ENCODE peak calls at places on chromosomes 1 and 21, in five cellular contexts. L is osteocyte, R is nephron progenitor cell, V is thoracic aorta, H is mesothelial cell of epicardium. K is an unnamed sample.

GRCh38 chr1:59293849-59294248 is 3.0 kb upstream of the FGGY start:
- DNase-seq in H (no peak), V (no peak), R (no peak), L (no peak), K (no peak)

GRCh38 chr1:57424231-57425027 is 569 bp upstream of the DAB1 start:
- DNase-seq in R (peak; percentile 71), L (peak; percentile 86), H (peak; percentile 54), V (no peak), K (peak; percentile 58)

GRCh38 chr1:177569476-177569875 is 398.7 kb downstream of the BRINP2 start:
- DNase-seq in R (no peak), H (no peak), L (no peak), V (no peak), K (no peak)

GRCh38 chr1:95207223-95207935 is 26.6 kb upstream of the RWDD3 start:
- DNase-seq in V (no peak), R (no peak), H (no peak), L (no peak), K (no peak)

GRCh38 chr1:20932437-20932977 is 145.4 kb upstream of the HP1BP3 start:
- DNase-seq in L (no peak), R (no peak), H (no peak), V (no peak), K (no peak)

GRCh38 chr1:58358311-58358710 is 188.2 kb downstream of the OMA1 start:
- DNase-seq in V (no peak), L (no peak), R (no peak), H (no peak), K (no peak)

GRCh38 chr1:24775348-24775747 is 30.1 kb downstream of the CLIC4 start:
- DNase-seq in V (no peak), L (no peak), R (no peak), H (no peak), K (no peak)

GRCh38 chr1:85692730-85693314 is 15.4 kb downstream of the ZNHIT6 start:
- DNase-seq in L (no peak), V (no peak), H (no peak), R (no peak), K (no peak)

GRCh38 chr1:230155021-230155420 is 88.0 kb downstream of the GALNT2 start:
- DNase-seq in V (no peak), H (no peak), R (no peak), L (no peak), K (no peak)

GRCh38 chr1:215526147-215526845 is 40.8 kb upstream of the KCTD3 start:
- DNase-seq in L (no peak), H (no peak), R (no peak), V (no peak), K (no peak)

GRCh38 chr21:38297193-38297592 is 40.4 kb downstream of the KCNJ15 start:
- DNase-seq in V (no peak), L (no peak), H (no peak), R (no peak), K (no peak)

GRCh38 chr1:246280551-246280950 is 226.5 kb downstream of the SMYD3 start:
- DNase-seq in L (no peak), V (no peak), H (no peak), R (no peak), K (peak; percentile 7)

GRCh38 chr1:57966751-57967406 is 543.0 kb upstream of the DAB1 start:
- DNase-seq in H (peak; percentile 44), L (no peak), R (peak; percentile 63), V (no peak), K (peak; percentile 9)

GRCh38 chr1:210250665-210250997 is 18.0 kb downstream of the SERTAD4 start:
- DNase-seq in V (no peak), H (no peak), R (peak; percentile 66), L (no peak), K (peak; percentile 39)

GRCh38 chr1:229101475-229101874 is 169.4 kb upstream of the RAB4A start:
- DNase-seq in L (no peak), H (no peak), R (no peak), V (no peak), K (no peak)

GRCh38 chr21:43270800-43271261 is 102.0 kb downstream of the CRYAA start:
- DNase-seq in L (no peak), H (no peak), V (no peak), R (no peak), K (no peak)

GRCh38 chr1:119510046-119510445 is 3.0 kb downstream of the HSD3B1 start:
- DNase-seq in V (no peak), R (no peak), L (no peak), H (no peak), K (no peak)

GRCh38 chr1:147225193-147225730 is at the start of gene FMO5:
- DNase-seq in H (peak; percentile 47), V (peak; percentile 36), L (no peak), R (peak; percentile 49), K (peak; percentile 58)

GRCh38 chr1:26391450-26391849 is 18.9 kb upstream of the ZNF683 start:
- DNase-seq in R (peak; percentile 40), L (no peak), H (no peak), V (no peak), K (peak; percentile 39)

GRCh38 chr1:179127163-179127895 is 45.5 kb downstream of the TOR3A start:
- DNase-seq in L (no peak), R (no peak), H (no peak), V (no peak), K (no peak)

GRCh38 chr1:150955274-150955673 is 19.4 kb downstream of the CERS2 start:
- DNase-seq in R (no peak), H (no peak), L (no peak), V (no peak), K (no peak)

GRCh38 chr1:85576642-85577420 is 3.7 kb upstream of the CCN1 start:
- DNase-seq in V (peak; percentile 79), L (peak; percentile 96), R (peak; percentile 92), H (peak; percentile 92), K (peak; percentile 93)

GRCh38 chr1:2864203-2864905 is 62.9 kb upstream of the TTC34 start:
- DNase-seq in H (no peak), V (no peak), L (no peak), R (no peak), K (no peak)

GRCh38 chr1:26278303-26278702 is 1.6 kb upstream of the SH3BGRL3 start:
- DNase-seq in H (no peak), R (no peak), L (peak; percentile 87), V (peak; percentile 50), K (no peak)

GRCh38 chr1:67761054-67761453 is 72.2 kb downstream of the GNG12 start:
- DNase-seq in R (no peak), V (no peak), H (no peak), L (no peak), K (no peak)

GRCh38 chr1:7220007-7220406 is 434.8 kb downstream of the CAMTA1 start:
- DNase-seq in L (no peak), H (no peak), V (no peak), R (no peak), K (no peak)

GRCh38 chr1:33612877-33613487 is 140.5 kb downstream of the ZSCAN20 start:
- DNase-seq in L (no peak), V (no peak), H (peak; percentile 71), R (peak; percentile 80), K (peak; percentile 69)

GRCh38 chr1:21514245-21514644 is 5.0 kb downstream of the ALPL start:
- DNase-seq in R (no peak), H (no peak), V (no peak), L (no peak), K (no peak)

GRCh38 chr1:101257500-101258325 is 20.9 kb downstream of the S1PR1 start:
- DNase-seq in V (no peak), R (no peak), H (no peak), L (no peak), K (no peak)

GRCh38 chr1:167516404-167517388 is 1.6 kb downstream of the CD247 start:
- DNase-seq in H (no peak), V (no peak), R (no peak), L (peak; percentile 77), K (no peak)

DNA sequence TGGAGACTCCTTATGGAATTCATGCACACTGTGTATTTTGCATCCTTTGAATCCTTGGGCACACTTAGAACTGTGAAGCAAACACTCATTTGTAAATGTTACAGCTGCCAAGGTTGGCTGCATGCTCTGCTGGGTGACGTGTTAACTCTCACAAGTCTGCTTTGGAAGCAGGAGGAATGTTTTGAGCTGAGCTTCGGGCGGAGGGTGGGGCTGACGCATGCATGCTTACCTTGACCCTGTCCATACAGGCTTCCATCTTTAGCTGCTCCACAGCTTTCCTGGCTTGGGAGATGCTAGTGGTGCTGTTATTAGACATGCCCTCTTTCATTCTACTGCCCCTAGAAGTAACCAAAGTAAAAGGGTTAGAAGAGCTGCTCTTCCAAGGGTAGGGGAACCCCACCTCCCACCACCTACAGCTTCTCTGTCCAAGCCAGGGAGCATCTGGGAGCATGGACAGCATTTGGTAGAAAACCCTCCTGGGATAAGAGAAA is 66.0 kb downstream of the GNG4 start:
- DNase-seq in L (no peak), R (no peak), H (no peak), V (no peak), K (no peak)
- TF ChIP-seq CTCF in L (peak; percentile 24), R (no peak), H (no peak), V (no peak), K (no peak)

GRCh38 chr1:109075531-109076490 is at the start of gene TAF13:
- DNase-seq in H (peak; percentile 92), L (peak; percentile 98), V (peak; percentile 76), R (peak; percentile 90), K (peak; percentile 88)
- TF ChIP-seq CTCF in H (no peak), L (peak; percentile 44), V (peak; percentile 46), R (no peak), K (no peak)

DNA sequence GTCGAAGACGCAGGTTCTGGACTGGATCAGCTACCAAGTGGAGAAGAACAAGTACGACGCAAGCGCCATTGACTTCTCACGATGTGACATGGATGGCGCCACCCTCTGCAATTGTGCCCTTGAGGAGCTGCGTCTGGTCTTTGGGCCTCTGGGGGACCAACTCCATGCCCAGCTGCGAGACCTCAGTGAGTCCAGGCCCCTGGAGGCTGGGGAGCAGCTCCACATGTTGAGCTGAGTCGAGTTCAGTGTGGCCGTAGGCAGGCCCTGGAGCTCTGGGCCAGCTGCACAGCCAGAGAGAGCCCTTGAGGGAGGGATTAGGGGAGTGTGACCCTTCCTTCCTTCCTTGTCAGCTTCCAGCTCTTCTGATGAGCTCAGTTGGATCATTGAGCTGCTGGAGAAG is 1.6 kb downstream of the ELF3 start:
- DNase-seq in V (no peak), L (no peak), H (no peak), R (no peak), K (peak; percentile 36)
- TF ChIP-seq CTCF in V (no peak), L (no peak), H (no peak), R (no peak), K (no peak)

DNA sequence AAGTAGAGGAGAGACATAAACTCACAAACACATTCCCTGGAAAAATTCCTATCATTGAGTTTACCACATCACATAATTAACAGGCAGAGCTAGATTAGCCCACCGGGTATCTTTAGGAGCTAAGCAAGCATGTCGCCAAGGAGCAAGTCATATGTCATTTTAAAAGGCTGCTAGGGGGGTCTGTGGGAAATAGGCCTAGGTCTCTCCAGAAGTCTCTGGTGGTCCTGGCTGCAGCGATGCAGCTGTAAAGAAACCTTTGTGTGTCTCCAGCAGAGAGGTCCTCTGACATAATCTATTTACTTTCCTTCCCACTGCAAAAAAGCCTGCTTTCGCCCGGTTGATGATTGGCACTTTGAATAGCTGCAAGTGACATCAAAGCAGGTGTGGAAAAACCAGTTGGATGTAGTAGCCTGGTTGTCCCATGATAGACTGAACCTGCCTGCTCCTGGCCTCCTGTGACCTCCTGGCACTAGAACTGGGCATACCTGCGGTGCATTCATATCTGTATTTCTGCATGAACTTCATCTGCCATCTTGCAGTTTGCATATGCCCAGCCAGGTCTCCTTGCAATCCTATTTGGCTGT is 13.8 kb downstream of the RASSF5 start:
- DNase-seq in H (no peak), R (no peak), L (no peak), V (no peak), K (peak; percentile 38)
- TF ChIP-seq CTCF in H (no peak), R (no peak), L (no peak), V (no peak), K (no peak)

GRCh38 chr1:181919729-181919991 is 141.9 kb downstream of the ZNF648 start:
- DNase-seq in V (no peak), H (no peak), L (no peak), R (no peak), K (no peak)
- TF ChIP-seq CTCF in V (no peak), H (no peak), L (no peak), R (no peak), K (no peak)